ENCODE peak calls at places on chromosomes 12 and 14, in eight cellular contexts. P is tibial nerve, F is posterior cingulate gyrus, X is NCI-H1105, G is T-helper 1 cell, W is thyroid gland, D is OCI-M1, C is ecto neural progenitor cell. O is an unnamed sample.

GRCh38 chr12:13546231-13546630 is 349.7 kb downstream of the EMP1 start:
- DNase-seq in P (no peak), F (no peak), X (no peak), G (no peak), W (no peak), D (no peak), C (no peak), O (no peak)

GRCh38 chr14:38951451-38951850 is 151.6 kb downstream of the SEC23A start:
- DNase-seq in P (no peak), F (no peak), X (no peak), G (no peak), W (no peak), D (no peak), C (no peak), O (no peak)

GRCh38 chr12:111409403-111410228 is 3.9 kb downstream of the SH2B3 start:
- DNase-seq in P (no peak), F (no peak), X (no peak), G (no peak), W (peak), D (no peak), C (no peak), O (peak)

GRCh38 chr14:65637780-65638179 is 225.2 kb downstream of the FUT8 start:
- DNase-seq in P (no peak), F (no peak), X (no peak), G (no peak), W (no peak), D (no peak), C (no peak), O (no peak)

GRCh38 chr12:100141998-100142850 is 450 bp downstream of the BLTP3B start:
- DNase-seq in P (peak), F (peak), X (peak), G (peak), W (peak), D (peak), C (peak), O (peak)

GRCh38 chr14:104895786-104896642 is 28.7 kb upstream of the PLD4 start:
- DNase-seq in P (no peak), F (no peak), X (peak), G (no peak), W (peak), D (peak), C (peak), O (no peak)

GRCh38 chr12:16828891-16829290 is 222.9 kb upstream of the LMO3 start:
- DNase-seq in P (no peak), F (no peak), X (peak), G (no peak), W (no peak), D (no peak), C (no peak), O (no peak)

GRCh38 chr12:70908978-70909377 is 11.6 kb downstream of the PTPRR start:
- DNase-seq in P (no peak), F (no peak), X (no peak), G (no peak), W (no peak), D (no peak), C (no peak), O (no peak)

GRCh38 chr14:104187121-104187889 is 48.9 kb downstream of the KIF26A start:
- DNase-seq in P (no peak), F (no peak), X (no peak), G (no peak), W (no peak), D (no peak), C (no peak), O (no peak)

GRCh38 chr12:107891967-107892366 is 117.5 kb downstream of the ASCL4 start:
- DNase-seq in P (no peak), F (no peak), X (no peak), G (no peak), W (no peak), D (peak), C (no peak), O (no peak)

GRCh38 chr12:116697305-116698130 is 40.4 kb downstream of the SPRING1 start:
- DNase-seq in P (no peak), F (no peak), X (peak), G (no peak), W (peak), D (peak), C (peak), O (no peak)

GRCh38 chr12:123231931-123232330 is 1.0 kb downstream of the MPHOSPH9 start:
- DNase-seq in P (no peak), F (no peak), X (no peak), G (no peak), W (no peak), D (no peak), C (no peak), O (no peak)

GRCh38 chr14:21098892-21099595 is 589 bp upstream of the ZNF219 start:
- DNase-seq in P (no peak), F (no peak), X (no peak), G (no peak), W (no peak), D (no peak), C (no peak), O (no peak)

GRCh38 chr12:121154793-121155375 is 22.2 kb downstream of the P2RX7 start:
- DNase-seq in P (no peak), F (no peak), X (no peak), G (no peak), W (no peak), D (no peak), C (no peak), O (no peak)

GRCh38 chr14:93965287-93965821 is 11.0 kb downstream of the ASB2 start:
- DNase-seq in P (no peak), F (no peak), X (no peak), G (no peak), W (no peak), D (no peak), C (no peak), O (no peak)

GRCh38 chr12:89529738-89530137 is 3.9 kb upstream of the POC1B start:
- DNase-seq in P (no peak), F (no peak), X (peak), G (no peak), W (no peak), D (peak), C (no peak), O (no peak)

GRCh38 chr12:78703820-78704525 is 160.6 kb upstream of the SYT1 start:
- DNase-seq in P (no peak), F (no peak), X (no peak), G (no peak), W (no peak), D (no peak), C (no peak), O (no peak)

O was measured in anterior cingulate cortex.